ENCODE peak calls at places on chromosomes 6 and 20, in seven cellular contexts. One of them, this sample, is unnamed.
A peak's percentile ranks its signal among the peaks of the same experiment; 100 is the strongest.

GRCh38 chr6:136657629-136658028 is 107.4 kb upstream of the MAP7 start:
- DNase-seq in SK-N-SH: no peak
- DNase-seq in A549: no peak
- DNase-seq in IMR-90: peak; percentile 78
- DNase-seq in GM12878: no peak
- DNase-seq in K562: no peak
- DNase-seq in H1: no peak
- DNase-seq in this sample: no peak

GRCh38 chr20:59403261-59403961 is 103.0 kb downstream of the EDN3 start:
- DNase-seq in IMR-90: no peak
- DNase-seq in H1: peak; percentile 13
- DNase-seq in SK-N-SH: peak; percentile 95
- DNase-seq in GM12878: no peak
- DNase-seq in K562: peak; percentile 96
- DNase-seq in A549: peak; percentile 29
- DNase-seq in this sample: no peak

GRCh38 chr6:33711140-33712129 is at the start of gene UQCC2:
- DNase-seq in GM12878: peak; percentile 84
- DNase-seq in SK-N-SH: peak; percentile 97
- DNase-seq in A549: peak; percentile 95
- DNase-seq in H1: peak; percentile 93
- DNase-seq in IMR-90: peak; percentile 95
- DNase-seq in K562: peak; percentile 100
- DNase-seq in this sample: peak; percentile 95

GRCh38 chr6:75379536-75379935 is 94.9 kb upstream of the TMEM30A start:
- DNase-seq in A549: no peak
- DNase-seq in SK-N-SH: no peak
- DNase-seq in H1: no peak
- DNase-seq in IMR-90: no peak
- DNase-seq in K562: no peak
- DNase-seq in GM12878: no peak
- DNase-seq in this sample: no peak

GRCh38 chr6:72944660-72945059 is 280.6 kb downstream of the KHDC1L start:
- DNase-seq in A549: no peak
- DNase-seq in H1: no peak
- DNase-seq in GM12878: no peak
- DNase-seq in IMR-90: no peak
- DNase-seq in SK-N-SH: no peak
- DNase-seq in K562: no peak
- DNase-seq in this sample: no peak

GRCh38 chr20:44758247-44759101 is 12.8 kb downstream of the KCNK15 start:
- DNase-seq in A549: no peak
- DNase-seq in IMR-90: no peak
- DNase-seq in GM12878: no peak
- DNase-seq in H1: no peak
- DNase-seq in SK-N-SH: no peak
- DNase-seq in K562: no peak
- DNase-seq in this sample: no peak

GRCh38 chr6:133749427-133749826 is 139.5 kb upstream of the TCF21 start:
- DNase-seq in IMR-90: no peak
- DNase-seq in H1: no peak
- DNase-seq in K562: no peak
- DNase-seq in A549: no peak
- DNase-seq in GM12878: no peak
- DNase-seq in SK-N-SH: no peak
- DNase-seq in this sample: no peak

GRCh38 chr20:38043512-38044300 is 10.2 kb downstream of the RPRD1B start:
- DNase-seq in GM12878: no peak
- DNase-seq in H1: no peak
- DNase-seq in K562: no peak
- DNase-seq in IMR-90: peak; percentile 85
- DNase-seq in SK-N-SH: no peak
- DNase-seq in A549: peak; percentile 73
- DNase-seq in this sample: no peak

GRCh38 chr20:2800590-2801458 is at the start of gene CPXM1:
- DNase-seq in H1: no peak
- DNase-seq in A549: no peak
- DNase-seq in SK-N-SH: peak; percentile 98
- DNase-seq in IMR-90: no peak
- DNase-seq in GM12878: no peak
- DNase-seq in K562: peak; percentile 54
- DNase-seq in this sample: peak; percentile 46

GRCh38 chr6:144796070-144796469 is 510.9 kb downstream of the UTRN start:
- DNase-seq in SK-N-SH: no peak
- DNase-seq in K562: no peak
- DNase-seq in GM12878: no peak
- DNase-seq in IMR-90: no peak
- DNase-seq in A549: no peak
- DNase-seq in H1: no peak
- DNase-seq in this sample: no peak

GRCh38 chr20:25314497-25315417 is 66.9 kb downstream of the PYGB start:
- DNase-seq in K562: no peak
- DNase-seq in A549: peak; percentile 58
- DNase-seq in H1: no peak
- DNase-seq in IMR-90: no peak
- DNase-seq in SK-N-SH: no peak
- DNase-seq in GM12878: no peak
- DNase-seq in this sample: no peak

GRCh38 chr6:131807644-131808459 is at the start of gene ENPP1:
- DNase-seq in K562: peak; percentile 78
- DNase-seq in IMR-90: peak; percentile 62
- DNase-seq in GM12878: no peak
- DNase-seq in H1: no peak
- DNase-seq in SK-N-SH: peak; percentile 73
- DNase-seq in A549: peak; percentile 63
- DNase-seq in this sample: peak; percentile 71

GRCh38 chr6:167079853-167080297 is 43.0 kb upstream of the CCR6 start:
- DNase-seq in IMR-90: no peak
- DNase-seq in H1: no peak
- DNase-seq in GM12878: peak; percentile 93
- DNase-seq in A549: no peak
- DNase-seq in SK-N-SH: no peak
- DNase-seq in K562: no peak
- DNase-seq in this sample: no peak

GRCh38 chr20:31806564-31807355 is 12.4 kb upstream of the MYLK2 start:
- DNase-seq in GM12878: no peak
- DNase-seq in K562: no peak
- DNase-seq in IMR-90: no peak
- DNase-seq in SK-N-SH: no peak
- DNase-seq in H1: no peak
- DNase-seq in A549: no peak
- DNase-seq in this sample: no peak

GRCh38 chr20:56440346-56441007 is 27.9 kb upstream of the RTF2 start:
- DNase-seq in IMR-90: no peak
- DNase-seq in H1: no peak
- DNase-seq in GM12878: peak; percentile 58
- DNase-seq in SK-N-SH: no peak
- DNase-seq in K562: no peak
- DNase-seq in A549: no peak
- DNase-seq in this sample: no peak

GRCh38 chr6:43386492-43386891 is 17.0 kb upstream of the ZNF318 start:
- DNase-seq in IMR-90: peak; percentile 25
- DNase-seq in SK-N-SH: peak; percentile 52
- DNase-seq in K562: no peak
- DNase-seq in H1: no peak
- DNase-seq in A549: no peak
- DNase-seq in GM12878: no peak
- DNase-seq in this sample: peak; percentile 21

GRCh38 chr6:50821431-50822077 is 2.9 kb downstream of the TFAP2B start:
- DNase-seq in SK-N-SH: peak; percentile 58
- DNase-seq in K562: no peak
- DNase-seq in GM12878: no peak
- DNase-seq in A549: no peak
- DNase-seq in H1: no peak
- DNase-seq in IMR-90: no peak
- DNase-seq in this sample: no peak

GRCh38 chr6:148128014-148128730 is 214.5 kb upstream of the SASH1 start:
- DNase-seq in A549: no peak
- DNase-seq in GM12878: no peak
- DNase-seq in IMR-90: no peak
- DNase-seq in SK-N-SH: no peak
- DNase-seq in K562: no peak
- DNase-seq in H1: no peak
- DNase-seq in this sample: no peak

GRCh38 chr6:137240168-137240567 is 21.0 kb upstream of the IFNGR1 start:
- DNase-seq in H1: no peak
- DNase-seq in A549: no peak
- DNase-seq in IMR-90: peak; percentile 83
- DNase-seq in SK-N-SH: no peak
- DNase-seq in GM12878: no peak
- DNase-seq in K562: no peak
- DNase-seq in this sample: peak; percentile 35

GRCh38 chr6:169885831-169886230 is 134.4 kb downstream of the ERMARD start:
- DNase-seq in SK-N-SH: no peak
- DNase-seq in K562: no peak
- DNase-seq in A549: no peak
- DNase-seq in IMR-90: no peak
- DNase-seq in H1: no peak
- DNase-seq in GM12878: no peak
- DNase-seq in this sample: no peak

GRCh38 chr6:114158838-114159694 is 183.8 kb downstream of the HS3ST5 start:
- DNase-seq in IMR-90: no peak
- DNase-seq in SK-N-SH: no peak
- DNase-seq in K562: no peak
- DNase-seq in H1: no peak
- DNase-seq in GM12878: no peak
- DNase-seq in A549: no peak
- DNase-seq in this sample: peak; percentile 54
- TF ChIP-seq RFX5 in IMR-90: no peak
- TF ChIP-seq RFX5 in SK-N-SH: no peak
- TF ChIP-seq RFX5 in K562: no peak
- TF ChIP-seq RFX5 in H1: no peak
- TF ChIP-seq RFX5 in GM12878: no peak
- TF ChIP-seq RFX5 in A549: no peak
- TF ChIP-seq RFX5 in this sample: no peak

GRCh38 chr20:14609328-14610221 is 272.2 kb upstream of the FLRT3 start:
- DNase-seq in K562: no peak
- DNase-seq in SK-N-SH: no peak
- DNase-seq in H1: no peak
- DNase-seq in IMR-90: no peak
- DNase-seq in GM12878: no peak
- DNase-seq in A549: peak; percentile 55
- DNase-seq in this sample: peak; percentile 73
- TF ChIP-seq RFX5 in K562: no peak
- TF ChIP-seq RFX5 in SK-N-SH: no peak
- TF ChIP-seq RFX5 in H1: no peak
- TF ChIP-seq RFX5 in IMR-90: no peak
- TF ChIP-seq RFX5 in GM12878: no peak
- TF ChIP-seq RFX5 in A549: no peak
- TF ChIP-seq RFX5 in this sample: no peak

GRCh38 chr6:71298459-71298858 is 9.8 kb downstream of the OGFRL1 start:
- DNase-seq in SK-N-SH: no peak
- DNase-seq in GM12878: no peak
- DNase-seq in K562: no peak
- DNase-seq in IMR-90: no peak
- DNase-seq in H1: no peak
- DNase-seq in A549: no peak
- DNase-seq in this sample: no peak

GRCh38 chr6:71299541-71300470 is 11.2 kb downstream of the OGFRL1 start:
- DNase-seq in A549: no peak
- DNase-seq in H1: no peak
- DNase-seq in GM12878: no peak
- DNase-seq in IMR-90: peak; percentile 8
- DNase-seq in SK-N-SH: no peak
- DNase-seq in K562: no peak
- DNase-seq in this sample: no peak

DNA sequence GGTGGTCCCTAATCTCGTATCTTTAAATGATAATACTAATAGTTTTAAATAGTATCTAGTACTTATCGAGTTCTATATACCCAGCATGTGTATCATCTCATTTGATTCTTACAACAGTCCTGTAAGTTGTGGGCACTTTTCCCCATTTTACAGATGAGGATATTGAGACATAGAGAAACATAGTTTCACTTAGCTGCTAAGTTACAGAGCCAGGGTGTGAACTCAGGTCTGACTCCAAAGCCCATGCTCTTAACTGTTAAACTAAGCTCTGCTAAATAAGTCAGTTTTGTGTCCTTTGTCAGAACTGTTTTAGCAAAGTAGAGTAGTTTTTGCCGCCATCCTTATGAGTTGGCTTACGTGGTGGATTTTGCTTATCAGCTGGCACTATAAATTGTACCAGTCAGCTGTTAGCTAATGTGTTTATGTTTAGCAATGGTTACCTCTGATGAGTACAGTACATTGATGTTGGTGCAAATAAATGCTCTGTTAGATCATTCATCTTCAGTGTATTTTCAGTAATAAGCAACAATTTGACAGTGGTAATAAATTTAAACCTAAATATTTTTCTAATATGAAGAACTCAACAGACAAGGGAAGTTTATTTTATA is 12.1 kb downstream of the OGFRL1 start:
- DNase-seq in SK-N-SH: no peak
- DNase-seq in GM12878: no peak
- DNase-seq in IMR-90: no peak
- DNase-seq in A549: no peak
- DNase-seq in K562: no peak
- DNase-seq in H1: no peak
- DNase-seq in this sample: no peak
- TF ChIP-seq RFX5 in SK-N-SH: no peak
- TF ChIP-seq RFX5 in GM12878: no peak
- TF ChIP-seq RFX5 in IMR-90: no peak
- TF ChIP-seq RFX5 in A549: no peak
- TF ChIP-seq RFX5 in K562: no peak
- TF ChIP-seq RFX5 in H1: no peak
- TF ChIP-seq RFX5 in this sample: no peak

GRCh38 chr20:48618052-48618451 is 209.7 kb downstream of the PREX1 start:
- DNase-seq in IMR-90: no peak
- DNase-seq in SK-N-SH: no peak
- DNase-seq in K562: no peak
- DNase-seq in A549: no peak
- DNase-seq in H1: no peak
- DNase-seq in GM12878: no peak
- DNase-seq in this sample: no peak

GRCh38 chr20:48615871-48616270 is 211.9 kb downstream of the PREX1 start:
- DNase-seq in SK-N-SH: no peak
- DNase-seq in GM12878: no peak
- DNase-seq in A549: no peak
- DNase-seq in IMR-90: no peak
- DNase-seq in K562: no peak
- DNase-seq in H1: no peak
- DNase-seq in this sample: no peak

GRCh38 chr20:48617481-48617880 is 210.3 kb downstream of the PREX1 start:
- DNase-seq in K562: no peak
- DNase-seq in GM12878: no peak
- DNase-seq in SK-N-SH: no peak
- DNase-seq in H1: no peak
- DNase-seq in IMR-90: no peak
- DNase-seq in A549: no peak
- DNase-seq in this sample: no peak

GRCh38 chr20:48614593-48615274 is 213.1 kb downstream of the PREX1 start:
- DNase-seq in K562: no peak
- DNase-seq in H1: no peak
- DNase-seq in A549: no peak
- DNase-seq in GM12878: no peak
- DNase-seq in IMR-90: no peak
- DNase-seq in SK-N-SH: no peak
- DNase-seq in this sample: no peak

DNA sequence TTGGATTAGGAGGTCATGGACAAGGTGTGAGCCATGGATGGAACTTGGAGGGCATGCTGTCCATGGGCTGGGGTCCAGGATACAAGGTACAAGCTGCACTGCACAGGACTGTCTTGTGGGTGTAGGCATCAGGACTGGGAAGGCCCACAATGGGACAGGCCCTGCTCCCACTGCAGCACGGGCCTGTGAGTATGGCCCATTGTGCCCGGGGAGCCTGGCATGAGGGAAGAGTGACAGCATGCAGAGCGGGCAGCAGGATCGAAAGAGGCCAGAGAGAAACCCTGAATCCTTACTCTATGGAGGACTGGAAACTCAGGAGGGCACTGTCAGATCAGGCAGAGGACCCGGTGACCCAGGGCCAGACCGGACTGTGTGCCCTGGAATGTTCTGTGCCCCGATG is 211.3 kb downstream of the PREX1 start:
- DNase-seq in IMR-90: no peak
- DNase-seq in K562: no peak
- DNase-seq in A549: no peak
- DNase-seq in GM12878: no peak
- DNase-seq in SK-N-SH: no peak
- DNase-seq in H1: no peak
- DNase-seq in this sample: no peak
- TF ChIP-seq RFX5 in IMR-90: no peak
- TF ChIP-seq RFX5 in K562: no peak
- TF ChIP-seq RFX5 in A549: no peak
- TF ChIP-seq RFX5 in GM12878: no peak
- TF ChIP-seq RFX5 in SK-N-SH: no peak
- TF ChIP-seq RFX5 in H1: no peak
- TF ChIP-seq RFX5 in this sample: no peak